ENCODE peak calls at places on chromosome 7, in five cellular contexts. One of them, this sample, is unnamed.

GRCh38 chr7:132969520-132969919 is 112.4 kb downstream of the CHCHD3 start:
- DNase-seq in uterus: no peak
- DNase-seq in HCT116: no peak
- DNase-seq in body of pancreas: no peak
- DNase-seq in IMR-90: no peak
- DNase-seq in this sample: no peak

GRCh38 chr7:158606111-158606510 is 18.5 kb upstream of the PTPRN2 start:
- DNase-seq in IMR-90: no peak
- DNase-seq in body of pancreas: no peak
- DNase-seq in HCT116: no peak
- DNase-seq in uterus: no peak
- DNase-seq in this sample: no peak

GRCh38 chr7:121515651-121516401 is 119.7 kb upstream of the FAM3C start:
- DNase-seq in HCT116: no peak
- DNase-seq in body of pancreas: no peak
- DNase-seq in uterus: no peak
- DNase-seq in IMR-90: no peak
- DNase-seq in this sample: no peak

GRCh38 chr7:128035712-128036111 is 4.5 kb upstream of the LRRC4 start:
- DNase-seq in uterus: no peak
- DNase-seq in body of pancreas: no peak
- DNase-seq in IMR-90: no peak
- DNase-seq in HCT116: no peak
- DNase-seq in this sample: no peak

GRCh38 chr7:114879554-114879953 is 42.3 kb upstream of the MDFIC start:
- DNase-seq in uterus: no peak
- DNase-seq in HCT116: no peak
- DNase-seq in IMR-90: peak; percentile 81
- DNase-seq in body of pancreas: no peak
- DNase-seq in this sample: no peak

GRCh38 chr7:117982071-117983055 is 109.1 kb upstream of the CTTNBP2 start:
- DNase-seq in IMR-90: no peak
- DNase-seq in HCT116: no peak
- DNase-seq in body of pancreas: no peak
- DNase-seq in uterus: peak; percentile 50
- DNase-seq in this sample: no peak

GRCh38 chr7:137418841-137419240 is 75.3 kb upstream of the PTN start:
- DNase-seq in HCT116: no peak
- DNase-seq in body of pancreas: no peak
- DNase-seq in IMR-90: no peak
- DNase-seq in uterus: no peak
- DNase-seq in this sample: no peak

GRCh38 chr7:50436133-50436802 is 13.9 kb downstream of the FIGNL1 start:
- DNase-seq in uterus: no peak
- DNase-seq in body of pancreas: no peak
- DNase-seq in HCT116: no peak
- DNase-seq in IMR-90: peak; percentile 82
- DNase-seq in this sample: no peak

GRCh38 chr7:87188930-87189329 is 30.6 kb downstream of the TMEM243 start:
- DNase-seq in IMR-90: no peak
- DNase-seq in HCT116: no peak
- DNase-seq in uterus: no peak
- DNase-seq in body of pancreas: no peak
- DNase-seq in this sample: no peak

GRCh38 chr7:154171422-154171821 is 119.2 kb downstream of the DPP6 start:
- DNase-seq in IMR-90: no peak
- DNase-seq in uterus: no peak
- DNase-seq in body of pancreas: no peak
- DNase-seq in HCT116: no peak
- DNase-seq in this sample: no peak

GRCh38 chr7:148623586-148624282 is 33.2 kb downstream of the C7orf33 start:
- DNase-seq in body of pancreas: no peak
- DNase-seq in uterus: no peak
- DNase-seq in HCT116: no peak
- DNase-seq in IMR-90: peak; percentile 5
- DNase-seq in this sample: no peak

GRCh38 chr7:44141221-44141850 is at the start of gene MYL7:
- DNase-seq in HCT116: no peak
- DNase-seq in uterus: no peak
- DNase-seq in body of pancreas: no peak
- DNase-seq in IMR-90: no peak
- DNase-seq in this sample: peak; percentile 46

GRCh38 chr7:151789380-151789947 is 87.5 kb downstream of the PRKAG2 start:
- DNase-seq in HCT116: no peak
- DNase-seq in IMR-90: no peak
- DNase-seq in uterus: no peak
- DNase-seq in body of pancreas: no peak
- DNase-seq in this sample: no peak

GRCh38 chr7:41870017-41870416 is 167.1 kb upstream of the INHBA start:
- DNase-seq in IMR-90: no peak
- DNase-seq in uterus: no peak
- DNase-seq in HCT116: no peak
- DNase-seq in body of pancreas: no peak
- DNase-seq in this sample: no peak

GRCh38 chr7:1251796-1252542 is 19.3 kb downstream of the UNCX start:
- DNase-seq in HCT116: no peak
- DNase-seq in uterus: no peak
- DNase-seq in body of pancreas: no peak
- DNase-seq in IMR-90: no peak
- DNase-seq in this sample: no peak

GRCh38 chr7:2037301-2037804 is 195.4 kb downstream of the MAD1L1 start:
- DNase-seq in HCT116: no peak
- DNase-seq in body of pancreas: no peak
- DNase-seq in IMR-90: peak; percentile 44
- DNase-seq in uterus: no peak
- DNase-seq in this sample: peak; percentile 40

GRCh38 chr7:155392726-155393570 is 65.0 kb upstream of the EN2 start:
- DNase-seq in IMR-90: no peak
- DNase-seq in uterus: no peak
- DNase-seq in HCT116: peak; percentile 38
- DNase-seq in body of pancreas: no peak
- DNase-seq in this sample: no peak

GRCh38 chr7:157497367-157497743 is 160.6 kb downstream of the DNAJB6 start:
- DNase-seq in body of pancreas: no peak
- DNase-seq in uterus: peak; percentile 1
- DNase-seq in HCT116: no peak
- DNase-seq in IMR-90: no peak
- DNase-seq in this sample: no peak

GRCh38 chr7:29629507-29629906 is 65.9 kb downstream of the PRR15 start:
- DNase-seq in IMR-90: no peak
- DNase-seq in uterus: no peak
- DNase-seq in body of pancreas: no peak
- DNase-seq in HCT116: no peak
- DNase-seq in this sample: no peak

GRCh38 chr7:73822319-73823173 is 8.2 kb upstream of the CLDN4 start:
- DNase-seq in uterus: peak; percentile 40
- DNase-seq in HCT116: peak; percentile 93
- DNase-seq in IMR-90: peak; percentile 97
- DNase-seq in body of pancreas: peak; percentile 55
- DNase-seq in this sample: no peak

GRCh38 chr7:461453-462172 is 58.0 kb downstream of the PDGFA start:
- DNase-seq in HCT116: no peak
- DNase-seq in IMR-90: no peak
- DNase-seq in uterus: no peak
- DNase-seq in body of pancreas: peak; percentile 5
- DNase-seq in this sample: peak; percentile 56

GRCh38 chr7:5218564-5219360 is 28.7 kb downstream of the WIPI2 start:
- DNase-seq in IMR-90: no peak
- DNase-seq in body of pancreas: no peak
- DNase-seq in HCT116: no peak
- DNase-seq in uterus: no peak
- DNase-seq in this sample: peak; percentile 16
- TF ChIP-seq POLR2A in IMR-90: no peak
- TF ChIP-seq POLR2A in body of pancreas: no peak
- TF ChIP-seq POLR2A in HCT116: no peak
- TF ChIP-seq POLR2A in uterus: no peak
- TF ChIP-seq POLR2A in this sample: no peak

GRCh38 chr7:26499316-26499897 is 207.7 kb downstream of the SNX10 start:
- DNase-seq in uterus: no peak
- DNase-seq in IMR-90: no peak
- DNase-seq in body of pancreas: no peak
- DNase-seq in HCT116: no peak
- DNase-seq in this sample: no peak

GRCh38 chr7:26504417-26504816 is 212.8 kb downstream of the SNX10 start:
- DNase-seq in uterus: no peak
- DNase-seq in IMR-90: no peak
- DNase-seq in HCT116: no peak
- DNase-seq in body of pancreas: no peak
- DNase-seq in this sample: no peak

GRCh38 chr7:26497801-26498596 is 206.3 kb downstream of the SNX10 start:
- DNase-seq in HCT116: no peak
- DNase-seq in uterus: no peak
- DNase-seq in body of pancreas: no peak
- DNase-seq in IMR-90: no peak
- DNase-seq in this sample: no peak

GRCh38 chr7:26495569-26495968 is 203.9 kb downstream of the SNX10 start:
- DNase-seq in HCT116: no peak
- DNase-seq in IMR-90: no peak
- DNase-seq in uterus: no peak
- DNase-seq in body of pancreas: no peak
- DNase-seq in this sample: no peak

GRCh38 chr7:26500749-26501352 is 209.2 kb downstream of the SNX10 start:
- DNase-seq in IMR-90: peak; percentile 16
- DNase-seq in uterus: no peak
- DNase-seq in body of pancreas: no peak
- DNase-seq in HCT116: peak; percentile 15
- DNase-seq in this sample: no peak
- TF ChIP-seq CTCF in IMR-90: peak; percentile 42
- TF ChIP-seq CTCF in uterus: peak; percentile 57
- TF ChIP-seq CTCF in body of pancreas: peak; percentile 41
- TF ChIP-seq CTCF in HCT116: peak; percentile 67
- TF ChIP-seq CTCF in this sample: no peak

GRCh38 chr7:101306307-101306706 is 15.3 kb downstream of the IFT22 start:
- DNase-seq in uterus: no peak
- DNase-seq in body of pancreas: no peak
- DNase-seq in HCT116: no peak
- DNase-seq in IMR-90: no peak
- DNase-seq in this sample: no peak

GRCh38 chr7:101303102-101303701 is 18.4 kb downstream of the IFT22 start:
- DNase-seq in HCT116: no peak
- DNase-seq in body of pancreas: no peak
- DNase-seq in uterus: no peak
- DNase-seq in IMR-90: no peak
- DNase-seq in this sample: no peak

GRCh38 chr7:101302641-101303101 is 18.9 kb downstream of the IFT22 start:
- DNase-seq in body of pancreas: no peak
- DNase-seq in IMR-90: no peak
- DNase-seq in HCT116: no peak
- DNase-seq in uterus: no peak
- DNase-seq in this sample: no peak

DNA sequence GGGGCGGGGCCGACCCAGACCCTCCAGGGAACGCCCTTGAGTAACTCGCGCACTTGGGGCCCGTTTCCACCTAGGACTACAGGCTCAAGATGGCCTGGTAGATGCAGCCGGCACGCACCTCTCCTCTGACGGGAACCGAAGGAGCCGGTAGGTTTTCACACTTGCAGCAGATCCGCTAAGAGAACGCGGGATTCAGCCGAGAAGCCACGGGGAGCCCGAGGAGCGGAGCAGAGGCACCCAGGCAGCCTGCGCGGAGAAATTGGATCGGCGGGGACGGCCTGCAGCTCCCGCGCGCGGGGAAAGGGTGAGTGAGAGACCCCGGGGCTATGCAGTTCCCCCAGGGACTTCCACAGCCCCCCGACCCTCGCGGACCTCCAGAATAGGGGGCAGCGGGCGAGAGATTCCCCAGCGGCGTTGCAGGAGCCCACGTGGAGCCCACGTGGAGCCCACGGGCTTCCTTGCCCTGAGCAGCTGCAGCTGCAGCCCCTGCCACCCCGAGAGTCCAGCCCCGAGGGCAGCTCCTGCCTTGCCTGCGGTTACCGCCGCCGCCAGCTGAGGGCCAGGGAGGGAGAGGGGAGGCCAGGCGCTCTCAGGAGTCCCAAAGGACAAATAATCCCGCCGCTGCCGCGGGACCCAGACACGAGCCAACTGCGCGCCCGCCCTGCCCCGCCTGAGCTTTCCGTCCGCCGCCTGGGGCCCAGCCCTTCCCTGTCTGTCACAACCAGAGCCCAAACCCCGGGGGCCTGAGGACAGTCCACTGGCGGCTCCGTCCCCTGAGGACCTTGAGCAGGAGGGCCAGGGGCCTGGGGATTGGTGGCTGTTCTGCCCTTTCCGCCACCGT is 13.1 kb downstream of the IFT22 start:
- DNase-seq in body of pancreas: peak; percentile 94
- DNase-seq in IMR-90: no peak
- DNase-seq in HCT116: no peak
- DNase-seq in uterus: peak; percentile 45
- DNase-seq in this sample: no peak
- TF ChIP-seq POLR2A in body of pancreas: peak; percentile 34
- TF ChIP-seq POLR2A in IMR-90: no peak
- TF ChIP-seq POLR2A in HCT116: peak; percentile 92
- TF ChIP-seq POLR2A in uterus: no peak
- TF ChIP-seq POLR2A in this sample: no peak

GRCh38 chr7:142337406-142338001 is 79.6 kb upstream of the PRSS58 start:
- DNase-seq in body of pancreas: no peak
- DNase-seq in uterus: no peak
- DNase-seq in IMR-90: no peak
- DNase-seq in HCT116: no peak
- DNase-seq in this sample: no peak

GRCh38 chr7:142334806-142335205 is 76.9 kb upstream of the PRSS58 start:
- DNase-seq in body of pancreas: no peak
- DNase-seq in IMR-90: no peak
- DNase-seq in uterus: no peak
- DNase-seq in HCT116: no peak
- DNase-seq in this sample: no peak

GRCh38 chr7:142334236-142334635 is 76.4 kb upstream of the PRSS58 start:
- DNase-seq in HCT116: no peak
- DNase-seq in IMR-90: no peak
- DNase-seq in body of pancreas: no peak
- DNase-seq in uterus: no peak
- DNase-seq in this sample: no peak

DNA sequence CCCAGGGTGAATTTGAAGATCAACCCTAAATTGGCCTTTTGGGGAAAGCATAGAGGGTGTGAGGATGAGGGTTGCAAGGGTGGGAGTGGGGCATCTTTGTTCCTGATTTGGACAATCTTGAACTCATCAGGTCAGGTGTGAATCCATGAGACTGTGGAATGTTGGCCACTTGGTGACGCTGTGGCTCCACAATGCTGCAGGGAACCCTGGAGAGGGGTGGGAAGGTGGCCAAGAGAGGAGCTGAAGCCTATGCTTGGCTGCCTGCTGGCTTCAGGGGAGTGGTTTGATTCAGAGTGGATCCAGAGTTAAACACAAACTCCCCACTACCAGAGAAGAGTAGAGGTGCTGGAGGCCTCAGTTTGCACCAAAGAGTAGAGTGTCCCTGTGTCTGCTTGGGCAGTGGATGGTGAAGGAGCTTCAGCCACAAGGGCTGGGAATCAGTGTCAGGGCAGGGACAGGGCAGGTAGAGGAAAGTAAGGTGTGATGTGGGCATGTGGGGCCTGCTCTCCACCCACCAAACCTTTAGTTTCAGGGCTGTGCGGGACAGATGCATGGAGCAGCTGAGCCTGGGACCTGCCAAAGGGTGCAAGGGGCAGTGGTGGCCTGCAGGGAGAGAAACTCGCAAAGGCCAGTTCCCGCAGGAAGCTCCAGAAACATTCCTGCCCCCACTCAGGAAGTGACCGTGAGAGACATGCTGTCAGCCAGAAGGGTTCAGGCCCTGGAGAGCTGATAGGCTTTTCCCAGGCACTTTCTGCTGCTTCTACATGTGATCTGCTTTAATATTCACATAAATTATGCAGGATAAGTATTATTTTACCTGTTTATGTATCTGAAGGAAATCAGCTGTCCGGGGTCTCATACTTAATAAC is 81.0 kb upstream of the PRSS58 start:
- DNase-seq in uterus: no peak
- DNase-seq in body of pancreas: no peak
- DNase-seq in IMR-90: peak; percentile 14
- DNase-seq in HCT116: peak; percentile 48
- DNase-seq in this sample: no peak
- TF ChIP-seq CTCF in uterus: no peak
- TF ChIP-seq CTCF in body of pancreas: no peak
- TF ChIP-seq CTCF in IMR-90: peak; percentile 34
- TF ChIP-seq CTCF in HCT116: peak; percentile 79
- TF ChIP-seq CTCF in this sample: peak; percentile 19

This sample was measured in suprapubic skin.